ENCODE peak calls at places on chromosomes 13 and 19, in four cellular contexts. One of them, this sample, is unnamed.
A peak's percentile ranks its signal among the peaks of the same experiment; 100 is the strongest.

GRCh38 chr13:41811588-41812021 is 149.3 kb downstream of the VWA8 start:
- DNase-seq in NCI-H1417: no peak
- DNase-seq in AG10803: no peak
- DNase-seq in ELR: no peak
- DNase-seq in this sample: no peak

GRCh38 chr13:40230833-40231266 is 435.6 kb downstream of the FOXO1 start:
- DNase-seq in NCI-H1417: no peak
- DNase-seq in AG10803: no peak
- DNase-seq in ELR: peak; percentile 6
- DNase-seq in this sample: no peak

GRCh38 chr13:114226088-114226487 is 8.6 kb upstream of the CDC16 start:
- DNase-seq in NCI-H1417: no peak
- DNase-seq in AG10803: peak; percentile 13
- DNase-seq in ELR: peak; percentile 3
- DNase-seq in this sample: no peak

GRCh38 chr19:16085115-16085514 is 8.8 kb downstream of the TPM4 start:
- DNase-seq in AG10803: peak; percentile 54
- DNase-seq in NCI-H1417: no peak
- DNase-seq in ELR: peak; percentile 50
- DNase-seq in this sample: peak; percentile 51

GRCh38 chr19:49639401-49640112 is 386 bp downstream of the RRAS start:
- DNase-seq in AG10803: no peak
- DNase-seq in ELR: no peak
- DNase-seq in NCI-H1417: no peak
- DNase-seq in this sample: no peak

GRCh38 chr13:98508280-98509074 is 68.4 kb downstream of the STK24 start:
- DNase-seq in AG10803: peak; percentile 94
- DNase-seq in NCI-H1417: no peak
- DNase-seq in ELR: peak; percentile 86
- DNase-seq in this sample: no peak

GRCh38 chr19:32881766-32882165 is 12.2 kb upstream of the SLC7A9 start:
- DNase-seq in NCI-H1417: peak; percentile 20
- DNase-seq in AG10803: no peak
- DNase-seq in ELR: no peak
- DNase-seq in this sample: no peak

GRCh38 chr19:8332976-8333770 is 9.9 kb downstream of the KANK3 start:
- DNase-seq in ELR: no peak
- DNase-seq in NCI-H1417: peak; percentile 36
- DNase-seq in AG10803: no peak
- DNase-seq in this sample: no peak

GRCh38 chr13:27079421-27079958 is 92.1 kb downstream of the USP12 start:
- DNase-seq in NCI-H1417: no peak
- DNase-seq in AG10803: peak; percentile 98
- DNase-seq in ELR: peak; percentile 42
- DNase-seq in this sample: peak; percentile 8

GRCh38 chr13:37138169-37138568 is 32.7 kb upstream of the CSNK1A1L start:
- DNase-seq in ELR: peak; percentile 60
- DNase-seq in AG10803: peak; percentile 27
- DNase-seq in NCI-H1417: no peak
- DNase-seq in this sample: no peak

GRCh38 chr13:69565334-69565733 is 542.3 kb upstream of the ATXN8OS start:
- DNase-seq in NCI-H1417: peak; percentile 40
- DNase-seq in ELR: peak; percentile 39
- DNase-seq in AG10803: no peak
- DNase-seq in this sample: peak; percentile 47

GRCh38 chr13:77760893-77761292 is 63.4 kb downstream of the SLAIN1 start:
- DNase-seq in ELR: no peak
- DNase-seq in AG10803: no peak
- DNase-seq in NCI-H1417: no peak
- DNase-seq in this sample: no peak

GRCh38 chr13:75372517-75372916 is 109.5 kb downstream of the TBC1D4 start:
- DNase-seq in AG10803: peak; percentile 59
- DNase-seq in NCI-H1417: peak; percentile 80
- DNase-seq in ELR: peak; percentile 77
- DNase-seq in this sample: peak; percentile 84

GRCh38 chr19:18093439-18094161 is 4.0 kb upstream of the MAST3 start:
- DNase-seq in AG10803: no peak
- DNase-seq in NCI-H1417: peak; percentile 13
- DNase-seq in ELR: peak; percentile 68
- DNase-seq in this sample: no peak

GRCh38 chr13:51785592-51786424 is 18.2 kb downstream of the DHRS12 start:
- DNase-seq in ELR: peak; percentile 55
- DNase-seq in AG10803: peak; percentile 54
- DNase-seq in NCI-H1417: peak; percentile 99
- DNase-seq in this sample: no peak

GRCh38 chr19:54309811-54310210 is 3.2 kb downstream of the LILRA5 start:
- DNase-seq in NCI-H1417: no peak
- DNase-seq in ELR: no peak
- DNase-seq in AG10803: no peak
- DNase-seq in this sample: no peak

GRCh38 chr13:98487522-98487921 is 89.4 kb downstream of the STK24 start:
- DNase-seq in AG10803: no peak
- DNase-seq in ELR: no peak
- DNase-seq in NCI-H1417: no peak
- DNase-seq in this sample: no peak

GRCh38 chr19:38713227-38713649 is 31.0 kb downstream of the CAPN12 start:
- DNase-seq in AG10803: no peak
- DNase-seq in NCI-H1417: no peak
- DNase-seq in ELR: no peak
- DNase-seq in this sample: no peak

GRCh38 chr13:110444226-110444653 is 117.3 kb downstream of the RAB20 start:
- DNase-seq in ELR: peak; percentile 79
- DNase-seq in AG10803: peak; percentile 47
- DNase-seq in NCI-H1417: no peak
- DNase-seq in this sample: no peak

GRCh38 chr19:6270076-6270745 is 9.6 kb downstream of the MLLT1 start:
- DNase-seq in NCI-H1417: no peak
- DNase-seq in AG10803: no peak
- DNase-seq in ELR: no peak
- DNase-seq in this sample: no peak

GRCh38 chr13:41931337-41931736 is 29.6 kb downstream of the VWA8 start:
- DNase-seq in ELR: peak; percentile 71
- DNase-seq in AG10803: peak; percentile 58
- DNase-seq in NCI-H1417: no peak
- DNase-seq in this sample: no peak